ENCODE peak calls at places on chromosomes 5 and 9, in nine cellular contexts. One of them, this sample, is unnamed.

GRCh38 chr5:113224605-113225065 is 210.2 kb downstream of the TSSK1B start:
- DNase-seq in stimulated activated effector memory CD8-positive, alpha-beta T cell treated with anti-CD3 and anti-CD28 coated beads, Interleukin-12 subunit alpha, Interleukin-12 subunit beta, amount 100 ng/mL, for 72 hours: no peak
- DNase-seq in tibial nerve: no peak
- DNase-seq in activated naive CD4-positive, alpha-beta T cell: no peak
- DNase-seq in GM23338: no peak
- DNase-seq in esophagus muscularis mucosa: no peak
- DNase-seq in HCT116: no peak
- DNase-seq in stimulated activated CD4-positive, alpha-beta T cell treated with anti-CD3 and anti-CD28 coated beads, Interleukin-4, amount 100 ng/mL, for 24 hours: no peak
- DNase-seq in neural crest cell: no peak
- DNase-seq in this sample: no peak

GRCh38 chr5:132425009-132425937 is 55.8 kb downstream of the SLC22A5 start:
- DNase-seq in stimulated activated effector memory CD8-positive, alpha-beta T cell treated with anti-CD3 and anti-CD28 coated beads, Interleukin-12 subunit alpha, Interleukin-12 subunit beta, amount 100 ng/mL, for 72 hours: peak; percentile 43
- DNase-seq in tibial nerve: no peak
- DNase-seq in activated naive CD4-positive, alpha-beta T cell: no peak
- DNase-seq in GM23338: no peak
- DNase-seq in esophagus muscularis mucosa: peak; percentile 66
- DNase-seq in HCT116: no peak
- DNase-seq in stimulated activated CD4-positive, alpha-beta T cell treated with anti-CD3 and anti-CD28 coated beads, Interleukin-4, amount 100 ng/mL, for 24 hours: peak; percentile 84
- DNase-seq in neural crest cell: no peak
- DNase-seq in this sample: peak; percentile 60

GRCh38 chr5:6228257-6229250 is 149.8 kb downstream of the MED10 start:
- DNase-seq in stimulated activated effector memory CD8-positive, alpha-beta T cell treated with anti-CD3 and anti-CD28 coated beads, Interleukin-12 subunit alpha, Interleukin-12 subunit beta, amount 100 ng/mL, for 72 hours: no peak
- DNase-seq in tibial nerve: no peak
- DNase-seq in activated naive CD4-positive, alpha-beta T cell: no peak
- DNase-seq in GM23338: no peak
- DNase-seq in esophagus muscularis mucosa: peak; percentile 62
- DNase-seq in HCT116: no peak
- DNase-seq in stimulated activated CD4-positive, alpha-beta T cell treated with anti-CD3 and anti-CD28 coated beads, Interleukin-4, amount 100 ng/mL, for 24 hours: no peak
- DNase-seq in neural crest cell: no peak
- DNase-seq in this sample: no peak

GRCh38 chr5:33690736-33691135 is 201.1 kb downstream of the ADAMTS12 start:
- DNase-seq in stimulated activated effector memory CD8-positive, alpha-beta T cell treated with anti-CD3 and anti-CD28 coated beads, Interleukin-12 subunit alpha, Interleukin-12 subunit beta, amount 100 ng/mL, for 72 hours: no peak
- DNase-seq in tibial nerve: peak; percentile 28
- DNase-seq in activated naive CD4-positive, alpha-beta T cell: no peak
- DNase-seq in GM23338: no peak
- DNase-seq in esophagus muscularis mucosa: no peak
- DNase-seq in HCT116: no peak
- DNase-seq in stimulated activated CD4-positive, alpha-beta T cell treated with anti-CD3 and anti-CD28 coated beads, Interleukin-4, amount 100 ng/mL, for 24 hours: no peak
- DNase-seq in neural crest cell: no peak
- DNase-seq in this sample: no peak

GRCh38 chr5:54013556-54014157 is 296.7 kb downstream of the ARL15 start:
- DNase-seq in stimulated activated effector memory CD8-positive, alpha-beta T cell treated with anti-CD3 and anti-CD28 coated beads, Interleukin-12 subunit alpha, Interleukin-12 subunit beta, amount 100 ng/mL, for 72 hours: no peak
- DNase-seq in tibial nerve: peak; percentile 34
- DNase-seq in activated naive CD4-positive, alpha-beta T cell: no peak
- DNase-seq in GM23338: no peak
- DNase-seq in esophagus muscularis mucosa: no peak
- DNase-seq in HCT116: peak; percentile 27
- DNase-seq in stimulated activated CD4-positive, alpha-beta T cell treated with anti-CD3 and anti-CD28 coated beads, Interleukin-4, amount 100 ng/mL, for 24 hours: peak; percentile 12
- DNase-seq in neural crest cell: no peak
- DNase-seq in this sample: no peak

GRCh38 chr9:6634441-6634840 is 11.1 kb downstream of the GLDC start:
- DNase-seq in stimulated activated effector memory CD8-positive, alpha-beta T cell treated with anti-CD3 and anti-CD28 coated beads, Interleukin-12 subunit alpha, Interleukin-12 subunit beta, amount 100 ng/mL, for 72 hours: no peak
- DNase-seq in tibial nerve: no peak
- DNase-seq in activated naive CD4-positive, alpha-beta T cell: no peak
- DNase-seq in GM23338: no peak
- DNase-seq in esophagus muscularis mucosa: no peak
- DNase-seq in HCT116: no peak
- DNase-seq in stimulated activated CD4-positive, alpha-beta T cell treated with anti-CD3 and anti-CD28 coated beads, Interleukin-4, amount 100 ng/mL, for 24 hours: no peak
- DNase-seq in neural crest cell: no peak
- DNase-seq in this sample: no peak

GRCh38 chr9:87286506-87286905 is 211.2 kb upstream of the DAPK1 start:
- DNase-seq in stimulated activated effector memory CD8-positive, alpha-beta T cell treated with anti-CD3 and anti-CD28 coated beads, Interleukin-12 subunit alpha, Interleukin-12 subunit beta, amount 100 ng/mL, for 72 hours: no peak
- DNase-seq in tibial nerve: no peak
- DNase-seq in activated naive CD4-positive, alpha-beta T cell: no peak
- DNase-seq in GM23338: no peak
- DNase-seq in esophagus muscularis mucosa: no peak
- DNase-seq in HCT116: no peak
- DNase-seq in stimulated activated CD4-positive, alpha-beta T cell treated with anti-CD3 and anti-CD28 coated beads, Interleukin-4, amount 100 ng/mL, for 24 hours: no peak
- DNase-seq in neural crest cell: no peak
- DNase-seq in this sample: no peak

GRCh38 chr9:14296462-14296861 is 17.5 kb downstream of the NFIB start:
- DNase-seq in stimulated activated effector memory CD8-positive, alpha-beta T cell treated with anti-CD3 and anti-CD28 coated beads, Interleukin-12 subunit alpha, Interleukin-12 subunit beta, amount 100 ng/mL, for 72 hours: no peak
- DNase-seq in tibial nerve: no peak
- DNase-seq in activated naive CD4-positive, alpha-beta T cell: no peak
- DNase-seq in GM23338: no peak
- DNase-seq in esophagus muscularis mucosa: no peak
- DNase-seq in HCT116: no peak
- DNase-seq in stimulated activated CD4-positive, alpha-beta T cell treated with anti-CD3 and anti-CD28 coated beads, Interleukin-4, amount 100 ng/mL, for 24 hours: no peak
- DNase-seq in neural crest cell: no peak
- DNase-seq in this sample: no peak

GRCh38 chr9:17862081-17862480 is 283.2 kb downstream of the SH3GL2 start:
- DNase-seq in stimulated activated effector memory CD8-positive, alpha-beta T cell treated with anti-CD3 and anti-CD28 coated beads, Interleukin-12 subunit alpha, Interleukin-12 subunit beta, amount 100 ng/mL, for 72 hours: no peak
- DNase-seq in tibial nerve: no peak
- DNase-seq in activated naive CD4-positive, alpha-beta T cell: no peak
- DNase-seq in GM23338: no peak
- DNase-seq in esophagus muscularis mucosa: peak; percentile 80
- DNase-seq in HCT116: no peak
- DNase-seq in stimulated activated CD4-positive, alpha-beta T cell treated with anti-CD3 and anti-CD28 coated beads, Interleukin-4, amount 100 ng/mL, for 24 hours: no peak
- DNase-seq in neural crest cell: no peak
- DNase-seq in this sample: no peak

GRCh38 chr9:100505564-100506159 is 32.7 kb downstream of the TMEFF1 start:
- DNase-seq in stimulated activated effector memory CD8-positive, alpha-beta T cell treated with anti-CD3 and anti-CD28 coated beads, Interleukin-12 subunit alpha, Interleukin-12 subunit beta, amount 100 ng/mL, for 72 hours: peak; percentile 65
- DNase-seq in tibial nerve: peak; percentile 33
- DNase-seq in activated naive CD4-positive, alpha-beta T cell: peak; percentile 31
- DNase-seq in GM23338: peak; percentile 98
- DNase-seq in esophagus muscularis mucosa: no peak
- DNase-seq in HCT116: peak; percentile 61
- DNase-seq in stimulated activated CD4-positive, alpha-beta T cell treated with anti-CD3 and anti-CD28 coated beads, Interleukin-4, amount 100 ng/mL, for 24 hours: peak; percentile 63
- DNase-seq in neural crest cell: peak; percentile 56
- DNase-seq in this sample: peak; percentile 48

GRCh38 chr5:179607449-179607931 is 16.0 kb downstream of the HNRNPH1 start:
- DNase-seq in stimulated activated effector memory CD8-positive, alpha-beta T cell treated with anti-CD3 and anti-CD28 coated beads, Interleukin-12 subunit alpha, Interleukin-12 subunit beta, amount 100 ng/mL, for 72 hours: no peak
- DNase-seq in tibial nerve: no peak
- DNase-seq in activated naive CD4-positive, alpha-beta T cell: no peak
- DNase-seq in GM23338: no peak
- DNase-seq in esophagus muscularis mucosa: no peak
- DNase-seq in HCT116: no peak
- DNase-seq in stimulated activated CD4-positive, alpha-beta T cell treated with anti-CD3 and anti-CD28 coated beads, Interleukin-4, amount 100 ng/mL, for 24 hours: no peak
- DNase-seq in neural crest cell: no peak
- DNase-seq in this sample: no peak

GRCh38 chr5:23457780-23458179 is 49.6 kb upstream of the PRDM9 start:
- DNase-seq in stimulated activated effector memory CD8-positive, alpha-beta T cell treated with anti-CD3 and anti-CD28 coated beads, Interleukin-12 subunit alpha, Interleukin-12 subunit beta, amount 100 ng/mL, for 72 hours: no peak
- DNase-seq in tibial nerve: no peak
- DNase-seq in activated naive CD4-positive, alpha-beta T cell: no peak
- DNase-seq in GM23338: no peak
- DNase-seq in esophagus muscularis mucosa: no peak
- DNase-seq in HCT116: no peak
- DNase-seq in stimulated activated CD4-positive, alpha-beta T cell treated with anti-CD3 and anti-CD28 coated beads, Interleukin-4, amount 100 ng/mL, for 24 hours: no peak
- DNase-seq in neural crest cell: no peak
- DNase-seq in this sample: no peak

GRCh38 chr5:78367318-78367991 is 7.0 kb downstream of the SCAMP1 start:
- DNase-seq in stimulated activated effector memory CD8-positive, alpha-beta T cell treated with anti-CD3 and anti-CD28 coated beads, Interleukin-12 subunit alpha, Interleukin-12 subunit beta, amount 100 ng/mL, for 72 hours: no peak
- DNase-seq in tibial nerve: no peak
- DNase-seq in activated naive CD4-positive, alpha-beta T cell: no peak
- DNase-seq in GM23338: peak; percentile 33
- DNase-seq in esophagus muscularis mucosa: no peak
- DNase-seq in HCT116: no peak
- DNase-seq in stimulated activated CD4-positive, alpha-beta T cell treated with anti-CD3 and anti-CD28 coated beads, Interleukin-4, amount 100 ng/mL, for 24 hours: peak; percentile 6
- DNase-seq in neural crest cell: no peak
- DNase-seq in this sample: no peak

GRCh38 chr5:63825984-63826383 is 136.3 kb downstream of the HTR1A start:
- DNase-seq in stimulated activated effector memory CD8-positive, alpha-beta T cell treated with anti-CD3 and anti-CD28 coated beads, Interleukin-12 subunit alpha, Interleukin-12 subunit beta, amount 100 ng/mL, for 72 hours: no peak
- DNase-seq in tibial nerve: no peak
- DNase-seq in activated naive CD4-positive, alpha-beta T cell: no peak
- DNase-seq in GM23338: no peak
- DNase-seq in esophagus muscularis mucosa: no peak
- DNase-seq in HCT116: no peak
- DNase-seq in stimulated activated CD4-positive, alpha-beta T cell treated with anti-CD3 and anti-CD28 coated beads, Interleukin-4, amount 100 ng/mL, for 24 hours: no peak
- DNase-seq in neural crest cell: no peak
- DNase-seq in this sample: no peak

GRCh38 chr5:178279026-178279722 is 46.6 kb upstream of the PHYKPL start:
- DNase-seq in stimulated activated effector memory CD8-positive, alpha-beta T cell treated with anti-CD3 and anti-CD28 coated beads, Interleukin-12 subunit alpha, Interleukin-12 subunit beta, amount 100 ng/mL, for 72 hours: no peak
- DNase-seq in tibial nerve: no peak
- DNase-seq in activated naive CD4-positive, alpha-beta T cell: no peak
- DNase-seq in GM23338: no peak
- DNase-seq in esophagus muscularis mucosa: no peak
- DNase-seq in HCT116: no peak
- DNase-seq in stimulated activated CD4-positive, alpha-beta T cell treated with anti-CD3 and anti-CD28 coated beads, Interleukin-4, amount 100 ng/mL, for 24 hours: no peak
- DNase-seq in neural crest cell: no peak
- DNase-seq in this sample: no peak

GRCh38 chr9:134496413-134497282 is 145.0 kb upstream of the COL5A1 start:
- DNase-seq in stimulated activated effector memory CD8-positive, alpha-beta T cell treated with anti-CD3 and anti-CD28 coated beads, Interleukin-12 subunit alpha, Interleukin-12 subunit beta, amount 100 ng/mL, for 72 hours: no peak
- DNase-seq in tibial nerve: no peak
- DNase-seq in activated naive CD4-positive, alpha-beta T cell: no peak
- DNase-seq in GM23338: no peak
- DNase-seq in esophagus muscularis mucosa: no peak
- DNase-seq in HCT116: no peak
- DNase-seq in stimulated activated CD4-positive, alpha-beta T cell treated with anti-CD3 and anti-CD28 coated beads, Interleukin-4, amount 100 ng/mL, for 24 hours: no peak
- DNase-seq in neural crest cell: no peak
- DNase-seq in this sample: no peak

GRCh38 chr9:123238364-123238763 is 30.0 kb downstream of the STRBP start:
- DNase-seq in stimulated activated effector memory CD8-positive, alpha-beta T cell treated with anti-CD3 and anti-CD28 coated beads, Interleukin-12 subunit alpha, Interleukin-12 subunit beta, amount 100 ng/mL, for 72 hours: no peak
- DNase-seq in tibial nerve: no peak
- DNase-seq in activated naive CD4-positive, alpha-beta T cell: no peak
- DNase-seq in GM23338: no peak
- DNase-seq in esophagus muscularis mucosa: no peak
- DNase-seq in HCT116: no peak
- DNase-seq in stimulated activated CD4-positive, alpha-beta T cell treated with anti-CD3 and anti-CD28 coated beads, Interleukin-4, amount 100 ng/mL, for 24 hours: no peak
- DNase-seq in neural crest cell: no peak
- DNase-seq in this sample: no peak

GRCh38 chr9:120873512-120873911 is 3.5 kb downstream of the PHF19 start:
- DNase-seq in stimulated activated effector memory CD8-positive, alpha-beta T cell treated with anti-CD3 and anti-CD28 coated beads, Interleukin-12 subunit alpha, Interleukin-12 subunit beta, amount 100 ng/mL, for 72 hours: no peak
- DNase-seq in tibial nerve: no peak
- DNase-seq in activated naive CD4-positive, alpha-beta T cell: no peak
- DNase-seq in GM23338: peak; percentile 97
- DNase-seq in esophagus muscularis mucosa: no peak
- DNase-seq in HCT116: peak; percentile 59
- DNase-seq in stimulated activated CD4-positive, alpha-beta T cell treated with anti-CD3 and anti-CD28 coated beads, Interleukin-4, amount 100 ng/mL, for 24 hours: no peak
- DNase-seq in neural crest cell: no peak
- DNase-seq in this sample: no peak

GRCh38 chr5:97124335-97124734 is 18.1 kb downstream of the LIX1 start:
- DNase-seq in stimulated activated effector memory CD8-positive, alpha-beta T cell treated with anti-CD3 and anti-CD28 coated beads, Interleukin-12 subunit alpha, Interleukin-12 subunit beta, amount 100 ng/mL, for 72 hours: no peak
- DNase-seq in tibial nerve: no peak
- DNase-seq in activated naive CD4-positive, alpha-beta T cell: no peak
- DNase-seq in GM23338: no peak
- DNase-seq in esophagus muscularis mucosa: peak; percentile 26
- DNase-seq in HCT116: no peak
- DNase-seq in stimulated activated CD4-positive, alpha-beta T cell treated with anti-CD3 and anti-CD28 coated beads, Interleukin-4, amount 100 ng/mL, for 24 hours: no peak
- DNase-seq in neural crest cell: no peak
- DNase-seq in this sample: no peak

GRCh38 chr5:155193483-155194107 is 180.0 kb downstream of the KIF4B start:
- DNase-seq in stimulated activated effector memory CD8-positive, alpha-beta T cell treated with anti-CD3 and anti-CD28 coated beads, Interleukin-12 subunit alpha, Interleukin-12 subunit beta, amount 100 ng/mL, for 72 hours: no peak
- DNase-seq in tibial nerve: no peak
- DNase-seq in activated naive CD4-positive, alpha-beta T cell: no peak
- DNase-seq in GM23338: no peak
- DNase-seq in esophagus muscularis mucosa: no peak
- DNase-seq in HCT116: no peak
- DNase-seq in stimulated activated CD4-positive, alpha-beta T cell treated with anti-CD3 and anti-CD28 coated beads, Interleukin-4, amount 100 ng/mL, for 24 hours: no peak
- DNase-seq in neural crest cell: no peak
- DNase-seq in this sample: no peak

GRCh38 chr5:107286447-107287098 is 384.2 kb downstream of the EFNA5 start:
- DNase-seq in stimulated activated effector memory CD8-positive, alpha-beta T cell treated with anti-CD3 and anti-CD28 coated beads, Interleukin-12 subunit alpha, Interleukin-12 subunit beta, amount 100 ng/mL, for 72 hours: no peak
- DNase-seq in tibial nerve: no peak
- DNase-seq in activated naive CD4-positive, alpha-beta T cell: no peak
- DNase-seq in GM23338: no peak
- DNase-seq in esophagus muscularis mucosa: no peak
- DNase-seq in HCT116: no peak
- DNase-seq in stimulated activated CD4-positive, alpha-beta T cell treated with anti-CD3 and anti-CD28 coated beads, Interleukin-4, amount 100 ng/mL, for 24 hours: no peak
- DNase-seq in neural crest cell: no peak
- DNase-seq in this sample: no peak

GRCh38 chr9:75588808-75589207 is 301.7 kb upstream of the PCSK5 start:
- DNase-seq in stimulated activated effector memory CD8-positive, alpha-beta T cell treated with anti-CD3 and anti-CD28 coated beads, Interleukin-12 subunit alpha, Interleukin-12 subunit beta, amount 100 ng/mL, for 72 hours: no peak
- DNase-seq in tibial nerve: no peak
- DNase-seq in activated naive CD4-positive, alpha-beta T cell: no peak
- DNase-seq in GM23338: peak; percentile 48
- DNase-seq in esophagus muscularis mucosa: peak; percentile 37
- DNase-seq in HCT116: no peak
- DNase-seq in stimulated activated CD4-positive, alpha-beta T cell treated with anti-CD3 and anti-CD28 coated beads, Interleukin-4, amount 100 ng/mL, for 24 hours: no peak
- DNase-seq in neural crest cell: no peak
- DNase-seq in this sample: no peak

GRCh38 chr9:16901589-16901988 is 31.1 kb upstream of the BNC2 start:
- DNase-seq in stimulated activated effector memory CD8-positive, alpha-beta T cell treated with anti-CD3 and anti-CD28 coated beads, Interleukin-12 subunit alpha, Interleukin-12 subunit beta, amount 100 ng/mL, for 72 hours: no peak
- DNase-seq in tibial nerve: no peak
- DNase-seq in activated naive CD4-positive, alpha-beta T cell: no peak
- DNase-seq in GM23338: no peak
- DNase-seq in esophagus muscularis mucosa: no peak
- DNase-seq in HCT116: no peak
- DNase-seq in stimulated activated CD4-positive, alpha-beta T cell treated with anti-CD3 and anti-CD28 coated beads, Interleukin-4, amount 100 ng/mL, for 24 hours: no peak
- DNase-seq in neural crest cell: no peak
- DNase-seq in this sample: no peak

GRCh38 chr5:146048994-146049703 is 56.2 kb downstream of the PLAC8L1 start:
- DNase-seq in stimulated activated effector memory CD8-positive, alpha-beta T cell treated with anti-CD3 and anti-CD28 coated beads, Interleukin-12 subunit alpha, Interleukin-12 subunit beta, amount 100 ng/mL, for 72 hours: no peak
- DNase-seq in tibial nerve: peak; percentile 77
- DNase-seq in activated naive CD4-positive, alpha-beta T cell: no peak
- DNase-seq in GM23338: peak; percentile 86
- DNase-seq in esophagus muscularis mucosa: no peak
- DNase-seq in HCT116: peak; percentile 48
- DNase-seq in stimulated activated CD4-positive, alpha-beta T cell treated with anti-CD3 and anti-CD28 coated beads, Interleukin-4, amount 100 ng/mL, for 24 hours: peak; percentile 14
- DNase-seq in neural crest cell: peak; percentile 64
- DNase-seq in this sample: no peak

GRCh38 chr9:84701801-84702200 is 32.3 kb downstream of the NTRK2 start:
- DNase-seq in stimulated activated effector memory CD8-positive, alpha-beta T cell treated with anti-CD3 and anti-CD28 coated beads, Interleukin-12 subunit alpha, Interleukin-12 subunit beta, amount 100 ng/mL, for 72 hours: no peak
- DNase-seq in tibial nerve: no peak
- DNase-seq in activated naive CD4-positive, alpha-beta T cell: no peak
- DNase-seq in GM23338: no peak
- DNase-seq in esophagus muscularis mucosa: no peak
- DNase-seq in HCT116: no peak
- DNase-seq in stimulated activated CD4-positive, alpha-beta T cell treated with anti-CD3 and anti-CD28 coated beads, Interleukin-4, amount 100 ng/mL, for 24 hours: no peak
- DNase-seq in neural crest cell: no peak
- DNase-seq in this sample: no peak

GRCh38 chr5:11692636-11693035 is 211.6 kb downstream of the CTNND2 start:
- DNase-seq in stimulated activated effector memory CD8-positive, alpha-beta T cell treated with anti-CD3 and anti-CD28 coated beads, Interleukin-12 subunit alpha, Interleukin-12 subunit beta, amount 100 ng/mL, for 72 hours: no peak
- DNase-seq in tibial nerve: no peak
- DNase-seq in activated naive CD4-positive, alpha-beta T cell: no peak
- DNase-seq in GM23338: no peak
- DNase-seq in esophagus muscularis mucosa: no peak
- DNase-seq in HCT116: no peak
- DNase-seq in stimulated activated CD4-positive, alpha-beta T cell treated with anti-CD3 and anti-CD28 coated beads, Interleukin-4, amount 100 ng/mL, for 24 hours: no peak
- DNase-seq in neural crest cell: no peak
- DNase-seq in this sample: no peak

GRCh38 chr5:172321593-172321992 is 38.0 kb upstream of the UBTD2 start:
- DNase-seq in stimulated activated effector memory CD8-positive, alpha-beta T cell treated with anti-CD3 and anti-CD28 coated beads, Interleukin-12 subunit alpha, Interleukin-12 subunit beta, amount 100 ng/mL, for 72 hours: no peak
- DNase-seq in tibial nerve: no peak
- DNase-seq in activated naive CD4-positive, alpha-beta T cell: no peak
- DNase-seq in GM23338: no peak
- DNase-seq in esophagus muscularis mucosa: no peak
- DNase-seq in HCT116: no peak
- DNase-seq in stimulated activated CD4-positive, alpha-beta T cell treated with anti-CD3 and anti-CD28 coated beads, Interleukin-4, amount 100 ng/mL, for 24 hours: no peak
- DNase-seq in neural crest cell: no peak
- DNase-seq in this sample: no peak

GRCh38 chr5:18465833-18466681 is 831.8 kb downstream of the TAF11L14 start:
- DNase-seq in stimulated activated effector memory CD8-positive, alpha-beta T cell treated with anti-CD3 and anti-CD28 coated beads, Interleukin-12 subunit alpha, Interleukin-12 subunit beta, amount 100 ng/mL, for 72 hours: no peak
- DNase-seq in tibial nerve: peak; percentile 88
- DNase-seq in activated naive CD4-positive, alpha-beta T cell: no peak
- DNase-seq in GM23338: peak; percentile 93
- DNase-seq in esophagus muscularis mucosa: no peak
- DNase-seq in HCT116: no peak
- DNase-seq in stimulated activated CD4-positive, alpha-beta T cell treated with anti-CD3 and anti-CD28 coated beads, Interleukin-4, amount 100 ng/mL, for 24 hours: peak; percentile 32
- DNase-seq in neural crest cell: peak; percentile 60
- DNase-seq in this sample: no peak

GRCh38 chr9:27395484-27395921 is 98.6 kb upstream of the EQTN start:
- DNase-seq in stimulated activated effector memory CD8-positive, alpha-beta T cell treated with anti-CD3 and anti-CD28 coated beads, Interleukin-12 subunit alpha, Interleukin-12 subunit beta, amount 100 ng/mL, for 72 hours: no peak
- DNase-seq in tibial nerve: no peak
- DNase-seq in activated naive CD4-positive, alpha-beta T cell: no peak
- DNase-seq in GM23338: peak; percentile 49
- DNase-seq in esophagus muscularis mucosa: no peak
- DNase-seq in HCT116: no peak
- DNase-seq in stimulated activated CD4-positive, alpha-beta T cell treated with anti-CD3 and anti-CD28 coated beads, Interleukin-4, amount 100 ng/mL, for 24 hours: no peak
- DNase-seq in neural crest cell: no peak
- DNase-seq in this sample: no peak

GRCh38 chr5:87393331-87393730 is 19.4 kb downstream of the CCNH start:
- DNase-seq in stimulated activated effector memory CD8-positive, alpha-beta T cell treated with anti-CD3 and anti-CD28 coated beads, Interleukin-12 subunit alpha, Interleukin-12 subunit beta, amount 100 ng/mL, for 72 hours: no peak
- DNase-seq in tibial nerve: no peak
- DNase-seq in activated naive CD4-positive, alpha-beta T cell: no peak
- DNase-seq in GM23338: no peak
- DNase-seq in esophagus muscularis mucosa: no peak
- DNase-seq in HCT116: no peak
- DNase-seq in stimulated activated CD4-positive, alpha-beta T cell treated with anti-CD3 and anti-CD28 coated beads, Interleukin-4, amount 100 ng/mL, for 24 hours: no peak
- DNase-seq in neural crest cell: no peak
- DNase-seq in this sample: no peak

GRCh38 chr5:143311428-143311827 is 92.1 kb downstream of the NR3C1 start:
- DNase-seq in stimulated activated effector memory CD8-positive, alpha-beta T cell treated with anti-CD3 and anti-CD28 coated beads, Interleukin-12 subunit alpha, Interleukin-12 subunit beta, amount 100 ng/mL, for 72 hours: no peak
- DNase-seq in tibial nerve: no peak
- DNase-seq in activated naive CD4-positive, alpha-beta T cell: no peak
- DNase-seq in GM23338: peak; percentile 6
- DNase-seq in esophagus muscularis mucosa: no peak
- DNase-seq in HCT116: no peak
- DNase-seq in stimulated activated CD4-positive, alpha-beta T cell treated with anti-CD3 and anti-CD28 coated beads, Interleukin-4, amount 100 ng/mL, for 24 hours: no peak
- DNase-seq in neural crest cell: no peak
- DNase-seq in this sample: no peak

This sample was measured in T-cell.